ENCODE peak calls at places on chromosomes 5 and 9, in nine cellular contexts. One of them, this sample, is unnamed.

GRCh38 chr9:89171693-89172092 is 6.9 kb downstream of the SHC3 start:
- DNase-seq in left ventricle myocardium inferior: no peak
- DNase-seq in AG04449: no peak
- DNase-seq in cardiac muscle cell: no peak
- DNase-seq in stomach: no peak
- DNase-seq in NB4: no peak
- DNase-seq in fibroblast of mammary gland: no peak
- DNase-seq in AG09309: no peak
- DNase-seq in H1: no peak
- DNase-seq in this sample: no peak

GRCh38 chr9:130088056-130088455 is 34.4 kb downstream of the GPR107 start:
- DNase-seq in left ventricle myocardium inferior: no peak
- DNase-seq in AG04449: no peak
- DNase-seq in cardiac muscle cell: no peak
- DNase-seq in stomach: no peak
- DNase-seq in NB4: no peak
- DNase-seq in fibroblast of mammary gland: no peak
- DNase-seq in AG09309: no peak
- DNase-seq in H1: no peak
- DNase-seq in this sample: no peak

GRCh38 chr9:137160054-137160425 is 9.8 kb downstream of the LRRC26 start:
- DNase-seq in left ventricle myocardium inferior: no peak
- DNase-seq in AG04449: no peak
- DNase-seq in cardiac muscle cell: no peak
- DNase-seq in stomach: no peak
- DNase-seq in NB4: no peak
- DNase-seq in fibroblast of mammary gland: no peak
- DNase-seq in AG09309: no peak
- DNase-seq in H1: no peak
- DNase-seq in this sample: no peak

GRCh38 chr9:99873531-99873930 is 32.9 kb upstream of the STX17 start:
- DNase-seq in left ventricle myocardium inferior: no peak
- DNase-seq in AG04449: peak
- DNase-seq in cardiac muscle cell: no peak
- DNase-seq in stomach: no peak
- DNase-seq in NB4: no peak
- DNase-seq in fibroblast of mammary gland: peak
- DNase-seq in AG09309: peak
- DNase-seq in H1: no peak
- DNase-seq in this sample: no peak

GRCh38 chr5:173138707-173139106 is 5.6 kb upstream of the BNIP1 start:
- DNase-seq in left ventricle myocardium inferior: no peak
- DNase-seq in AG04449: no peak
- DNase-seq in cardiac muscle cell: no peak
- DNase-seq in stomach: no peak
- DNase-seq in NB4: no peak
- DNase-seq in fibroblast of mammary gland: no peak
- DNase-seq in AG09309: no peak
- DNase-seq in H1: no peak
- DNase-seq in this sample: no peak

GRCh38 chr5:135153259-135153658 is 119.2 kb upstream of the PITX1 start:
- DNase-seq in left ventricle myocardium inferior: no peak
- DNase-seq in AG04449: no peak
- DNase-seq in cardiac muscle cell: no peak
- DNase-seq in stomach: no peak
- DNase-seq in NB4: no peak
- DNase-seq in fibroblast of mammary gland: no peak
- DNase-seq in AG09309: no peak
- DNase-seq in H1: no peak
- DNase-seq in this sample: no peak

GRCh38 chr9:117073539-117074336 is 341.1 kb downstream of the ASTN2 start:
- DNase-seq in left ventricle myocardium inferior: no peak
- DNase-seq in AG04449: no peak
- DNase-seq in cardiac muscle cell: peak
- DNase-seq in stomach: no peak
- DNase-seq in NB4: peak
- DNase-seq in fibroblast of mammary gland: no peak
- DNase-seq in AG09309: no peak
- DNase-seq in H1: peak
- DNase-seq in this sample: no peak

GRCh38 chr9:108786756-108787663 is 68.8 kb downstream of the ACTL7B start:
- DNase-seq in left ventricle myocardium inferior: no peak
- DNase-seq in AG04449: peak
- DNase-seq in cardiac muscle cell: peak
- DNase-seq in stomach: no peak
- DNase-seq in NB4: peak
- DNase-seq in fibroblast of mammary gland: peak
- DNase-seq in AG09309: peak
- DNase-seq in H1: no peak
- DNase-seq in this sample: no peak

GRCh38 chr9:124652203-124652992 is 118.7 kb downstream of the NR6A1 start:
- DNase-seq in left ventricle myocardium inferior: no peak
- DNase-seq in AG04449: peak
- DNase-seq in cardiac muscle cell: peak
- DNase-seq in stomach: no peak
- DNase-seq in NB4: no peak
- DNase-seq in fibroblast of mammary gland: peak
- DNase-seq in AG09309: peak
- DNase-seq in H1: no peak
- DNase-seq in this sample: no peak

GRCh38 chr5:100706796-100707195 is 171.6 kb downstream of the FAM174A start:
- DNase-seq in left ventricle myocardium inferior: no peak
- DNase-seq in AG04449: no peak
- DNase-seq in cardiac muscle cell: peak
- DNase-seq in stomach: no peak
- DNase-seq in NB4: peak
- DNase-seq in fibroblast of mammary gland: peak
- DNase-seq in AG09309: no peak
- DNase-seq in H1: no peak
- DNase-seq in this sample: no peak

GRCh38 chr9:128714586-128715435 is 9.1 kb downstream of the ZDHHC12 start:
- DNase-seq in left ventricle myocardium inferior: no peak
- DNase-seq in AG04449: no peak
- DNase-seq in cardiac muscle cell: no peak
- DNase-seq in stomach: no peak
- DNase-seq in NB4: no peak
- DNase-seq in fibroblast of mammary gland: no peak
- DNase-seq in AG09309: no peak
- DNase-seq in H1: no peak
- DNase-seq in this sample: no peak
- H3K4me3 ChIP-seq in left ventricle myocardium inferior: no peak
- H3K4me3 ChIP-seq in AG04449: no peak
- H3K4me3 ChIP-seq in cardiac muscle cell: no peak
- H3K4me3 ChIP-seq in stomach: no peak
- H3K4me3 ChIP-seq in NB4: no peak
- H3K4me3 ChIP-seq in fibroblast of mammary gland: no peak
- H3K4me3 ChIP-seq in AG09309: no peak
- H3K4me3 ChIP-seq in H1: no peak
- H3K4me3 ChIP-seq in this sample: no peak

GRCh38 chr9:92665836-92666235 is 4.1 kb downstream of the IPPK start:
- DNase-seq in left ventricle myocardium inferior: no peak
- DNase-seq in AG04449: no peak
- DNase-seq in cardiac muscle cell: no peak
- DNase-seq in stomach: no peak
- DNase-seq in NB4: no peak
- DNase-seq in fibroblast of mammary gland: no peak
- DNase-seq in AG09309: no peak
- DNase-seq in H1: no peak
- DNase-seq in this sample: no peak

GRCh38 chr9:92663951-92664350 is 6.0 kb downstream of the IPPK start:
- DNase-seq in left ventricle myocardium inferior: no peak
- DNase-seq in AG04449: no peak
- DNase-seq in cardiac muscle cell: no peak
- DNase-seq in stomach: no peak
- DNase-seq in NB4: no peak
- DNase-seq in fibroblast of mammary gland: no peak
- DNase-seq in AG09309: no peak
- DNase-seq in H1: no peak
- DNase-seq in this sample: no peak

GRCh38 chr9:92663126-92663525 is 6.8 kb downstream of the IPPK start:
- DNase-seq in left ventricle myocardium inferior: no peak
- DNase-seq in AG04449: no peak
- DNase-seq in cardiac muscle cell: no peak
- DNase-seq in stomach: no peak
- DNase-seq in NB4: no peak
- DNase-seq in fibroblast of mammary gland: no peak
- DNase-seq in AG09309: no peak
- DNase-seq in H1: no peak
- DNase-seq in this sample: no peak

GRCh38 chr9:92666236-92666635 is 3.7 kb downstream of the IPPK start:
- DNase-seq in left ventricle myocardium inferior: no peak
- DNase-seq in AG04449: no peak
- DNase-seq in cardiac muscle cell: no peak
- DNase-seq in stomach: no peak
- DNase-seq in NB4: no peak
- DNase-seq in fibroblast of mammary gland: no peak
- DNase-seq in AG09309: no peak
- DNase-seq in H1: no peak
- DNase-seq in this sample: no peak

GRCh38 chr9:92664394-92665152 is 5.4 kb downstream of the IPPK start:
- DNase-seq in left ventricle myocardium inferior: no peak
- DNase-seq in AG04449: no peak
- DNase-seq in cardiac muscle cell: no peak
- DNase-seq in stomach: no peak
- DNase-seq in NB4: no peak
- DNase-seq in fibroblast of mammary gland: no peak
- DNase-seq in AG09309: no peak
- DNase-seq in H1: no peak
- DNase-seq in this sample: peak
- TF ChIP-seq CTCF in left ventricle myocardium inferior: no peak
- TF ChIP-seq CTCF in AG04449: no peak
- TF ChIP-seq CTCF in cardiac muscle cell: no peak
- TF ChIP-seq CTCF in stomach: no peak
- TF ChIP-seq CTCF in NB4: no peak
- TF ChIP-seq CTCF in fibroblast of mammary gland: no peak
- TF ChIP-seq CTCF in AG09309: no peak
- TF ChIP-seq CTCF in H1: no peak
- TF ChIP-seq CTCF in this sample: no peak

DNA sequence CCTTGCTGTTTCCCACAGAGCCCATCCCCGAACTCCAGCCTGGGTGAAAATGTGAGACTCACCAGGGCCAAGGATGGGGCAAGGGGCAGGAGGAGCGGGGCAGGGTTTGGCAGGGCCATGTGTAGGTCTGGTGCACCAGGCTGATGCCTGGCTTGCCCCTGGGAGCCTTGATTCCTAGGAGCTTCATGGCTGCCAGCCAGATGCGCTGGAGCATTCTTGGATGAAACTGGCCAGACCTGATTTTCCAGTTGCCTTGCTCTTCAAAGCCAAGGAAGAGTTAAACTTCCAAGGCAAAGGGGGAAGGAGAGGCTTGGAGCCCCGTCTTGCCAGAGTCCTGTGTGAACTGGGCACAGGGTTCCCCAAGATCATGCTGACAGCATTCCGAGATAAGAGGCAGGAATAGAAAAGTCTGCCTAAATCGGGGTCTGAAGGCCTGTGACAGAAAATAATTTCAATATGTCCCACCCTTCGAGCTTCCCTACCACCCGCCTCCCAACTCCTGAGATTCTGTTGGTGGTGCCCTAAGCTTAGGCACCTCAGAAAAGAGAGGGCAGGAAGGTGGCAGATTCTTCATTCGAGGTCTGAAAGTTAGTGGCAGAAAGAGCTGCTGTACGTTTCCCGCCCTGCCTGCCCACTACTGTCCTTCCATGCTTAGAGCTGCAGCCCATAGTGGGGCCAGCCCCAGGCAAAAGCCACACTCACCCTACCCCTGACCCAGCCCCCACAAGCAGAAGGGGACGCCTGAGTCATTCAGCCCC is 20.4 kb downstream of the FAT2 start:
- DNase-seq in left ventricle myocardium inferior: no peak
- DNase-seq in AG04449: no peak
- DNase-seq in cardiac muscle cell: no peak
- DNase-seq in stomach: no peak
- DNase-seq in NB4: no peak
- DNase-seq in fibroblast of mammary gland: no peak
- DNase-seq in AG09309: no peak
- DNase-seq in H1: no peak
- DNase-seq in this sample: no peak
- H3K4me3 ChIP-seq in left ventricle myocardium inferior: no peak
- H3K4me3 ChIP-seq in AG04449: no peak
- H3K4me3 ChIP-seq in cardiac muscle cell: no peak
- H3K4me3 ChIP-seq in stomach: no peak
- H3K4me3 ChIP-seq in NB4: no peak
- H3K4me3 ChIP-seq in fibroblast of mammary gland: no peak
- H3K4me3 ChIP-seq in AG09309: no peak
- H3K4me3 ChIP-seq in H1: peak
- H3K4me3 ChIP-seq in this sample: no peak

DNA sequence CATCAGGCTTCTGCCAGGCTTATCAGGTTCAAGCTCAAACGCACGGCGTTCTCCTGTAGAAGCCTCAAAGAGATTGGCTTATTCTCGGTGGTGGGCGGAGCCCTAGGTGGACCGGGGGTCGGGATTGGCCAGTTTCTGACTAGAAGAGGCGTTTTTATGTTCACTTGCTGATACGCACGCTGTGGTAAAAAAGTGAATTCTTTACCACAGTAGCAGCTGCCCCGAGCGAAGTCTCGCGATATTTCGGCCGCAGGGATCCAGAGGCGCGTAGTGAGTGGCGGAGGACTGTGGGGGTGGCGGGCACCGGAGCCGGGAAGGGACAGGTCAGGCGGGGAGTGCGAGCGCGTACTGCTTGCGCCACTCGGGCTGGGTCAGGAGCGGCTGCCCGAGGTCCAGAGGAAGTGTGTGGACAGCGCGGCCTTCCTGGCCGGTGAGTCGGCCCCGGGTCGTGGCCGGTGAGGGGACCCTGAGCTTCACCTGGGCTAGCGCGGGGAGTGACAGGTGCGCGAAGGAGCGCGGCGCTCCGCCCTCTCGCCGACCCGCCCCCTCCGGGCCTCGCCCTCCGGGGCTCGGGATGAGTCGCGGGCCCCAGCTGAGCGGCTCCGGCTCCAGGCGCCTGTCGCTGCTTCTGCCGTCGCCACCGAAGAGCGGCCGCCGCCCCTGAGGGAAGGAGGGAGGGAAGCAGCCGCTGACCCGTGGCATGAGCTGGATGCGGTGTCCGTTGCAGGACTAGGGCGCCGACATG is at the start of gene DMXL1:
- DNase-seq in left ventricle myocardium inferior: peak
- DNase-seq in AG04449: peak
- DNase-seq in cardiac muscle cell: peak
- DNase-seq in stomach: peak
- DNase-seq in NB4: peak
- DNase-seq in fibroblast of mammary gland: peak
- DNase-seq in AG09309: peak
- DNase-seq in H1: peak
- DNase-seq in this sample: peak
- TF ChIP-seq CTCF in left ventricle myocardium inferior: peak
- TF ChIP-seq CTCF in AG04449: no peak
- TF ChIP-seq CTCF in cardiac muscle cell: no peak
- TF ChIP-seq CTCF in stomach: no peak
- TF ChIP-seq CTCF in NB4: no peak
- TF ChIP-seq CTCF in fibroblast of mammary gland: no peak
- TF ChIP-seq CTCF in AG09309: no peak
- TF ChIP-seq CTCF in H1: no peak
- TF ChIP-seq CTCF in this sample: no peak